ENCODE peak calls at places on chromosomes 2 and 18, in eight cellular contexts. F is heart left ventricle, R is A549, O is sigmoid colon, L is spleen, I is IMR-90, Y is tibial nerve, C is HCT116. Q is an unnamed sample.

GRCh38 chr2:33209976-33210375 is 263.2 kb downstream of the LTBP1 start:
- DNase-seq in Y (no peak), F (no peak), C (no peak), O (no peak), L (no peak), I (peak; percentile 55), R (no peak), Q (no peak)

GRCh38 chr2:379778-380177 is 91.9 kb upstream of the ALKAL2 start:
- DNase-seq in L (no peak), R (no peak), O (no peak), Y (no peak), C (no peak), F (no peak), I (no peak), Q (no peak)

GRCh38 chr2:236345081-236345714 is 81.0 kb upstream of the ASB18 start:
- DNase-seq in I (no peak), Y (no peak), L (no peak), O (no peak), F (no peak), C (no peak), R (no peak), Q (no peak)

GRCh38 chr2:127622561-127623387 is 23.2 kb upstream of the GPR17 start:
- DNase-seq in C (no peak), I (no peak), O (peak; percentile 61), F (peak; percentile 30), L (peak; percentile 68), R (no peak), Y (no peak), Q (no peak)

GRCh38 chr2:30293303-30293912 is 62.1 kb downstream of the LBH start:
- DNase-seq in R (peak; percentile 94), Y (no peak), C (peak; percentile 28), F (peak; percentile 44), O (no peak), I (peak; percentile 100), L (no peak), Q (peak; percentile 52)

GRCh38 chr18:37524546-37525301 is 40.9 kb downstream of the CELF4 start:
- DNase-seq in O (no peak), I (no peak), Y (no peak), C (no peak), F (no peak), R (no peak), L (no peak), Q (no peak)

GRCh38 chr2:106575955-106576354 is 88.8 kb downstream of the CD8B2 start:
- DNase-seq in Y (no peak), R (no peak), I (peak; percentile 56), O (no peak), L (no peak), C (no peak), F (peak; percentile 70), Q (no peak)

GRCh38 chr2:165804719-165805118 is 10.7 kb upstream of the GALNT3 start:
- DNase-seq in F (no peak), L (no peak), C (no peak), O (no peak), Y (no peak), I (no peak), R (no peak), Q (no peak)

GRCh38 chr2:74146929-74147728 is 583 bp downstream of the BOLA3 start:
- DNase-seq in I (peak; percentile 34), F (no peak), O (no peak), R (no peak), C (no peak), Y (no peak), L (no peak), Q (peak; percentile 33)

GRCh38 chr2:160534996-160535395 is 41.4 kb upstream of the RBMS1 start:
- DNase-seq in R (no peak), I (no peak), C (no peak), O (no peak), F (no peak), L (no peak), Y (no peak), Q (no peak)

GRCh38 chr2:74778381-74779371 is 55.3 kb upstream of the HK2 start:
- DNase-seq in R (peak; percentile 50), O (no peak), Y (no peak), C (no peak), F (no peak), L (no peak), I (peak; percentile 18), Q (no peak)

GRCh38 chr2:51472300-51472699 is 440.4 kb upstream of the NRXN1 start:
- DNase-seq in R (no peak), Y (no peak), L (no peak), O (no peak), F (no peak), C (no peak), I (peak; percentile 13), Q (no peak)

GRCh38 chr2:85584857-85585780 is 888 bp downstream of the VAMP5 start:
- DNase-seq in F (peak; percentile 65), L (no peak), R (peak; percentile 72), I (peak; percentile 63), C (no peak), O (peak; percentile 77), Y (no peak), Q (peak; percentile 83)

GRCh38 chr2:24861500-24861899 is 58.5 kb downstream of the ADCY3 start:
- DNase-seq in F (peak; percentile 60), Y (peak; percentile 35), O (no peak), I (no peak), L (peak; percentile 20), R (no peak), C (no peak), Q (no peak)

GRCh38 chr18:55287146-55287806 is 300.7 kb downstream of the TCF4 start:
- DNase-seq in R (no peak), C (no peak), F (no peak), I (no peak), L (no peak), Y (no peak), O (no peak), Q (no peak)

GRCh38 chr2:2464095-2464494 is 133.0 kb upstream of the MYT1L start:
- DNase-seq in F (peak; percentile 43), Y (no peak), I (peak; percentile 29), C (no peak), O (peak; percentile 71), L (no peak), R (no peak), Q (no peak)

GRCh38 chr2:204116154-204116792 is 179.7 kb downstream of the ICOS start:
- DNase-seq in F (no peak), I (no peak), L (no peak), Y (no peak), O (no peak), C (no peak), R (no peak), Q (no peak)

GRCh38 chr2:136058951-136059530 is 58.9 kb downstream of the CXCR4 start:
- DNase-seq in R (no peak), C (no peak), I (no peak), F (no peak), O (no peak), L (no peak), Y (no peak), Q (no peak)

GRCh38 chr2:138294451-138294850 is 207.1 kb upstream of the SPOPL start:
- DNase-seq in C (no peak), F (no peak), O (no peak), Y (no peak), I (no peak), R (no peak), L (no peak), Q (no peak)

DNA sequence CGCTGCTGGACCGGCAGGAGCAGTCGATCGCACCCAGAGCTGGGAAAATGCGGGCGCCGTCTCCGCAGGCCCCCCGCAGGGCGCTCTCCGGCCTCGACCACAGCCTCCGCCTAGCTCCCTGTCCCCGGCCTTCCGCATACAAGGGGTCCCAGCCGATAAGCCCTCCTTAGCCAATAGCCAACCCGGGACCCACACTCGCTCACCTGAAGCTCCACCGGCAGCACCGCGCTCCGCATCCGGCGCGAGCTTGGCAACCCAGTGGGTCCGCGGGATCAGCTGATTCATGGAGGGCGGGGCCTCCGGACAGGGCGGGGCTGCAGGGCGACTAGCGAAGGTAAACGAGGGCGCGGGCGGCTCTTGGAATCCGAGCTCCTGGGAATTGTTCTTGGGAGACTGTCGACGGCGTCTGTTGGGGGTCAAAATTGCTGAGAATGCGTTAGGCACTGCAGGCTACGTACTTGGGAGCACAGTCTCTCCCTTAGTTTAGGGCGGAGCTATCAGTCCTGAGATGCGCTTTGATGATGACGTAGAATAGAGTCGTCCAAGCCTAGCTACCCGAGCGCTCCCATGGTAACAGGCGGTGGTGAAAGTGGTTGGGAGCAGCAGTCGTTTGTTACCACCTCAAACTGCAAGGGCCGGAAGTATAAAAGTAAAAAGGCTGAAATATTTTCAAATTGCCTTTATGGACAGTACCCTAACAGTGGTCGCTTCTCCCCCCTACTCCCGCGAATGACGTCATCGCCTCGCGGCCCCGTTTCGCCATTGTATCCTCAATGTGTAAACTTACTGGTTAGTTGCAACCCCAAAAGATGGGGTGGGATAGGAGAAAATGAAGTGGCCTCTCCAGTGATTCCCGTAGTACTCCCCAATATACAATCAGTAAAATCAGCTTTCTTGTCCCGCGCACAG is at the start of gene ALS2:
- DNase-seq in C (peak; percentile 99), L (peak; percentile 99), R (peak; percentile 99), Y (peak; percentile 96), O (peak; percentile 99), I (peak; percentile 100), F (peak; percentile 98), Q (peak; percentile 74)
- TF ChIP-seq POLR2A in C (no peak), L (no peak), R (peak; percentile 87), Y (peak; percentile 51), O (no peak), I (peak; percentile 66), F (no peak), Q (peak; percentile 91)

GRCh38 chr2:230411484-230412368 is 4.3 kb upstream of the SP100 start:
- DNase-seq in C (no peak), Y (peak; percentile 42), F (peak; percentile 70), I (peak; percentile 64), L (peak; percentile 95), R (peak; percentile 30), O (peak; percentile 80), Q (peak; percentile 61)
- TF ChIP-seq POLR2A in C (no peak), Y (no peak), F (no peak), I (peak; percentile 56), L (no peak), R (no peak), O (no peak), Q (peak; percentile 65)

GRCh38 chr2:23381084-23381483 is 3.9 kb upstream of the KLHL29 start:
- DNase-seq in C (peak; percentile 89), R (peak; percentile 79), F (peak; percentile 35), Y (no peak), L (no peak), O (no peak), I (peak; percentile 77), Q (peak; percentile 60)
- TF ChIP-seq POLR2A in C (no peak), R (no peak), F (no peak), Y (no peak), L (no peak), O (no peak), I (no peak), Q (no peak)

GRCh38 chr2:110115291-110116032 is at the start of gene MALL:
- DNase-seq in R (peak; percentile 82), O (no peak), Y (no peak), I (no peak), F (peak; percentile 59), C (peak; percentile 60), L (no peak), Q (peak; percentile 54)
- TF ChIP-seq POLR2A in R (peak; percentile 79), O (no peak), Y (no peak), I (no peak), F (no peak), C (no peak), L (no peak), Q (peak; percentile 79)

Q was measured in H54.